ENCODE peak calls at places on chromosome 1, in nine cellular contexts. One of them, this sample, is unnamed.
A peak's percentile ranks its signal among the peaks of the same experiment; 100 is the strongest.

GRCh38 chr1:27936370-27936769 is 1.6 kb downstream of the SMPDL3B start:
- DNase-seq in activated CD4-positive, alpha-beta T cell treated with anti-CD3 and anti-CD28 coated beads, Interleukin-2, amount 10 ng/mL, durations not matched to agents 7 days and 5 days: no peak
- DNase-seq in activated T-cell treated with anti-CD3 and anti-CD28 coated beads, Interleukin-2, amount 50 U/mL, for 72 hours: no peak
- DNase-seq in COLO829: no peak
- DNase-seq in lung microvascular endothelial cell: no peak
- DNase-seq in stimulated activated CD4-positive, alpha-beta T cell treated with anti-CD3 and anti-CD28 coated beads, Interleukin-4, amount 100 ng/mL, for 48 hours: no peak
- DNase-seq in NCI-H345: no peak
- DNase-seq in NCI-H146: no peak
- DNase-seq in effector CD4-positive, alpha-beta T cell: no peak
- DNase-seq in this sample: no peak

GRCh38 chr1:33298623-33299277 is 22.1 kb downstream of the A3GALT2 start:
- DNase-seq in stimulated activated CD4-positive, alpha-beta T cell treated with anti-CD3 and anti-CD28 coated beads, Interleukin-4, amount 100 ng/mL, for 48 hours: peak; percentile 55
- DNase-seq in activated CD4-positive, alpha-beta T cell treated with anti-CD3 and anti-CD28 coated beads, Interleukin-2, amount 10 ng/mL, durations not matched to agents 7 days and 5 days: peak; percentile 68
- DNase-seq in lung microvascular endothelial cell: peak; percentile 69
- DNase-seq in NCI-H345: peak; percentile 39
- DNase-seq in COLO829: peak; percentile 43
- DNase-seq in activated T-cell treated with anti-CD3 and anti-CD28 coated beads, Interleukin-2, amount 50 U/mL, for 72 hours: peak; percentile 67
- DNase-seq in NCI-H146: peak; percentile 30
- DNase-seq in effector CD4-positive, alpha-beta T cell: peak; percentile 29
- DNase-seq in this sample: peak; percentile 85

GRCh38 chr1:11629626-11630025 is 24.6 kb downstream of the FBXO2 start:
- DNase-seq in effector CD4-positive, alpha-beta T cell: no peak
- DNase-seq in NCI-H345: no peak
- DNase-seq in activated T-cell treated with anti-CD3 and anti-CD28 coated beads, Interleukin-2, amount 50 U/mL, for 72 hours: no peak
- DNase-seq in activated CD4-positive, alpha-beta T cell treated with anti-CD3 and anti-CD28 coated beads, Interleukin-2, amount 10 ng/mL, durations not matched to agents 7 days and 5 days: no peak
- DNase-seq in stimulated activated CD4-positive, alpha-beta T cell treated with anti-CD3 and anti-CD28 coated beads, Interleukin-4, amount 100 ng/mL, for 48 hours: no peak
- DNase-seq in lung microvascular endothelial cell: no peak
- DNase-seq in NCI-H146: no peak
- DNase-seq in COLO829: no peak
- DNase-seq in this sample: no peak

GRCh38 chr1:59831529-59831928 is 16.8 kb downstream of the HOOK1 start:
- DNase-seq in COLO829: no peak
- DNase-seq in NCI-H146: no peak
- DNase-seq in NCI-H345: no peak
- DNase-seq in activated CD4-positive, alpha-beta T cell treated with anti-CD3 and anti-CD28 coated beads, Interleukin-2, amount 10 ng/mL, durations not matched to agents 7 days and 5 days: no peak
- DNase-seq in effector CD4-positive, alpha-beta T cell: no peak
- DNase-seq in activated T-cell treated with anti-CD3 and anti-CD28 coated beads, Interleukin-2, amount 50 U/mL, for 72 hours: no peak
- DNase-seq in lung microvascular endothelial cell: no peak
- DNase-seq in stimulated activated CD4-positive, alpha-beta T cell treated with anti-CD3 and anti-CD28 coated beads, Interleukin-4, amount 100 ng/mL, for 48 hours: no peak
- DNase-seq in this sample: no peak

GRCh38 chr1:175207971-175208370 is 15.4 kb upstream of the KIAA0040 start:
- DNase-seq in COLO829: no peak
- DNase-seq in activated CD4-positive, alpha-beta T cell treated with anti-CD3 and anti-CD28 coated beads, Interleukin-2, amount 10 ng/mL, durations not matched to agents 7 days and 5 days: no peak
- DNase-seq in effector CD4-positive, alpha-beta T cell: no peak
- DNase-seq in activated T-cell treated with anti-CD3 and anti-CD28 coated beads, Interleukin-2, amount 50 U/mL, for 72 hours: no peak
- DNase-seq in NCI-H345: peak; percentile 37
- DNase-seq in stimulated activated CD4-positive, alpha-beta T cell treated with anti-CD3 and anti-CD28 coated beads, Interleukin-4, amount 100 ng/mL, for 48 hours: no peak
- DNase-seq in NCI-H146: no peak
- DNase-seq in lung microvascular endothelial cell: no peak
- DNase-seq in this sample: no peak

GRCh38 chr1:10975567-10976326 is 36.7 kb upstream of the TARDBP start:
- DNase-seq in NCI-H345: no peak
- DNase-seq in NCI-H146: no peak
- DNase-seq in lung microvascular endothelial cell: peak; percentile 52
- DNase-seq in stimulated activated CD4-positive, alpha-beta T cell treated with anti-CD3 and anti-CD28 coated beads, Interleukin-4, amount 100 ng/mL, for 48 hours: no peak
- DNase-seq in effector CD4-positive, alpha-beta T cell: no peak
- DNase-seq in COLO829: peak; percentile 55
- DNase-seq in activated T-cell treated with anti-CD3 and anti-CD28 coated beads, Interleukin-2, amount 50 U/mL, for 72 hours: no peak
- DNase-seq in activated CD4-positive, alpha-beta T cell treated with anti-CD3 and anti-CD28 coated beads, Interleukin-2, amount 10 ng/mL, durations not matched to agents 7 days and 5 days: no peak
- DNase-seq in this sample: no peak

GRCh38 chr1:70288171-70288570 is 66.4 kb downstream of the ANKRD13C start:
- DNase-seq in NCI-H146: no peak
- DNase-seq in activated T-cell treated with anti-CD3 and anti-CD28 coated beads, Interleukin-2, amount 50 U/mL, for 72 hours: no peak
- DNase-seq in lung microvascular endothelial cell: no peak
- DNase-seq in COLO829: no peak
- DNase-seq in activated CD4-positive, alpha-beta T cell treated with anti-CD3 and anti-CD28 coated beads, Interleukin-2, amount 10 ng/mL, durations not matched to agents 7 days and 5 days: no peak
- DNase-seq in NCI-H345: no peak
- DNase-seq in stimulated activated CD4-positive, alpha-beta T cell treated with anti-CD3 and anti-CD28 coated beads, Interleukin-4, amount 100 ng/mL, for 48 hours: no peak
- DNase-seq in effector CD4-positive, alpha-beta T cell: no peak
- DNase-seq in this sample: no peak

GRCh38 chr1:228803421-228803820 is 68.1 kb downstream of the RHOU start:
- DNase-seq in effector CD4-positive, alpha-beta T cell: no peak
- DNase-seq in activated T-cell treated with anti-CD3 and anti-CD28 coated beads, Interleukin-2, amount 50 U/mL, for 72 hours: no peak
- DNase-seq in lung microvascular endothelial cell: no peak
- DNase-seq in activated CD4-positive, alpha-beta T cell treated with anti-CD3 and anti-CD28 coated beads, Interleukin-2, amount 10 ng/mL, durations not matched to agents 7 days and 5 days: no peak
- DNase-seq in stimulated activated CD4-positive, alpha-beta T cell treated with anti-CD3 and anti-CD28 coated beads, Interleukin-4, amount 100 ng/mL, for 48 hours: no peak
- DNase-seq in COLO829: no peak
- DNase-seq in NCI-H345: no peak
- DNase-seq in NCI-H146: no peak
- DNase-seq in this sample: no peak

GRCh38 chr1:228299211-228299610 is 91.4 kb downstream of the OBSCN start:
- DNase-seq in COLO829: no peak
- DNase-seq in NCI-H345: no peak
- DNase-seq in activated T-cell treated with anti-CD3 and anti-CD28 coated beads, Interleukin-2, amount 50 U/mL, for 72 hours: no peak
- DNase-seq in stimulated activated CD4-positive, alpha-beta T cell treated with anti-CD3 and anti-CD28 coated beads, Interleukin-4, amount 100 ng/mL, for 48 hours: no peak
- DNase-seq in activated CD4-positive, alpha-beta T cell treated with anti-CD3 and anti-CD28 coated beads, Interleukin-2, amount 10 ng/mL, durations not matched to agents 7 days and 5 days: no peak
- DNase-seq in lung microvascular endothelial cell: no peak
- DNase-seq in effector CD4-positive, alpha-beta T cell: no peak
- DNase-seq in NCI-H146: no peak
- DNase-seq in this sample: no peak

GRCh38 chr1:50969611-50970507 is at the start of gene CDKN2C:
- DNase-seq in stimulated activated CD4-positive, alpha-beta T cell treated with anti-CD3 and anti-CD28 coated beads, Interleukin-4, amount 100 ng/mL, for 48 hours: peak; percentile 24
- DNase-seq in activated CD4-positive, alpha-beta T cell treated with anti-CD3 and anti-CD28 coated beads, Interleukin-2, amount 10 ng/mL, durations not matched to agents 7 days and 5 days: peak; percentile 75
- DNase-seq in NCI-H345: peak; percentile 89
- DNase-seq in lung microvascular endothelial cell: peak; percentile 82
- DNase-seq in COLO829: no peak
- DNase-seq in NCI-H146: peak; percentile 84
- DNase-seq in effector CD4-positive, alpha-beta T cell: peak; percentile 56
- DNase-seq in activated T-cell treated with anti-CD3 and anti-CD28 coated beads, Interleukin-2, amount 50 U/mL, for 72 hours: peak; percentile 55
- DNase-seq in this sample: peak; percentile 60

GRCh38 chr1:53704304-53704703 is 34.7 kb downstream of the GLIS1 start:
- DNase-seq in stimulated activated CD4-positive, alpha-beta T cell treated with anti-CD3 and anti-CD28 coated beads, Interleukin-4, amount 100 ng/mL, for 48 hours: no peak
- DNase-seq in activated CD4-positive, alpha-beta T cell treated with anti-CD3 and anti-CD28 coated beads, Interleukin-2, amount 10 ng/mL, durations not matched to agents 7 days and 5 days: no peak
- DNase-seq in effector CD4-positive, alpha-beta T cell: no peak
- DNase-seq in lung microvascular endothelial cell: no peak
- DNase-seq in NCI-H146: no peak
- DNase-seq in NCI-H345: no peak
- DNase-seq in COLO829: no peak
- DNase-seq in activated T-cell treated with anti-CD3 and anti-CD28 coated beads, Interleukin-2, amount 50 U/mL, for 72 hours: no peak
- DNase-seq in this sample: no peak

GRCh38 chr1:212070720-212071302 is 35.3 kb downstream of the DTL start:
- DNase-seq in NCI-H345: no peak
- DNase-seq in activated CD4-positive, alpha-beta T cell treated with anti-CD3 and anti-CD28 coated beads, Interleukin-2, amount 10 ng/mL, durations not matched to agents 7 days and 5 days: no peak
- DNase-seq in stimulated activated CD4-positive, alpha-beta T cell treated with anti-CD3 and anti-CD28 coated beads, Interleukin-4, amount 100 ng/mL, for 48 hours: no peak
- DNase-seq in NCI-H146: peak; percentile 16
- DNase-seq in COLO829: peak; percentile 53
- DNase-seq in effector CD4-positive, alpha-beta T cell: no peak
- DNase-seq in activated T-cell treated with anti-CD3 and anti-CD28 coated beads, Interleukin-2, amount 50 U/mL, for 72 hours: no peak
- DNase-seq in lung microvascular endothelial cell: peak; percentile 75
- DNase-seq in this sample: peak; percentile 27

GRCh38 chr1:156705321-156705917 is at the start of gene CRABP2:
- DNase-seq in NCI-H345: no peak
- DNase-seq in activated T-cell treated with anti-CD3 and anti-CD28 coated beads, Interleukin-2, amount 50 U/mL, for 72 hours: peak; percentile 29
- DNase-seq in COLO829: no peak
- DNase-seq in activated CD4-positive, alpha-beta T cell treated with anti-CD3 and anti-CD28 coated beads, Interleukin-2, amount 10 ng/mL, durations not matched to agents 7 days and 5 days: no peak
- DNase-seq in NCI-H146: peak; percentile 38
- DNase-seq in lung microvascular endothelial cell: no peak
- DNase-seq in stimulated activated CD4-positive, alpha-beta T cell treated with anti-CD3 and anti-CD28 coated beads, Interleukin-4, amount 100 ng/mL, for 48 hours: no peak
- DNase-seq in effector CD4-positive, alpha-beta T cell: peak; percentile 26
- DNase-seq in this sample: peak; percentile 53

GRCh38 chr1:61337981-61338848 is 255.9 kb downstream of the NFIA start:
- DNase-seq in activated T-cell treated with anti-CD3 and anti-CD28 coated beads, Interleukin-2, amount 50 U/mL, for 72 hours: no peak
- DNase-seq in NCI-H345: peak; percentile 74
- DNase-seq in NCI-H146: peak; percentile 4
- DNase-seq in COLO829: peak; percentile 80
- DNase-seq in activated CD4-positive, alpha-beta T cell treated with anti-CD3 and anti-CD28 coated beads, Interleukin-2, amount 10 ng/mL, durations not matched to agents 7 days and 5 days: no peak
- DNase-seq in lung microvascular endothelial cell: peak; percentile 91
- DNase-seq in effector CD4-positive, alpha-beta T cell: no peak
- DNase-seq in stimulated activated CD4-positive, alpha-beta T cell treated with anti-CD3 and anti-CD28 coated beads, Interleukin-4, amount 100 ng/mL, for 48 hours: no peak
- DNase-seq in this sample: no peak

GRCh38 chr1:25050165-25050564 is 120.1 kb upstream of the RUNX3 start:
- DNase-seq in activated CD4-positive, alpha-beta T cell treated with anti-CD3 and anti-CD28 coated beads, Interleukin-2, amount 10 ng/mL, durations not matched to agents 7 days and 5 days: no peak
- DNase-seq in NCI-H146: peak; percentile 32
- DNase-seq in effector CD4-positive, alpha-beta T cell: no peak
- DNase-seq in lung microvascular endothelial cell: no peak
- DNase-seq in stimulated activated CD4-positive, alpha-beta T cell treated with anti-CD3 and anti-CD28 coated beads, Interleukin-4, amount 100 ng/mL, for 48 hours: no peak
- DNase-seq in NCI-H345: no peak
- DNase-seq in COLO829: no peak
- DNase-seq in activated T-cell treated with anti-CD3 and anti-CD28 coated beads, Interleukin-2, amount 50 U/mL, for 72 hours: no peak
- DNase-seq in this sample: no peak

GRCh38 chr1:108524676-108525075 is 35.2 kb upstream of the EEIG2 start:
- DNase-seq in stimulated activated CD4-positive, alpha-beta T cell treated with anti-CD3 and anti-CD28 coated beads, Interleukin-4, amount 100 ng/mL, for 48 hours: no peak
- DNase-seq in activated T-cell treated with anti-CD3 and anti-CD28 coated beads, Interleukin-2, amount 50 U/mL, for 72 hours: no peak
- DNase-seq in COLO829: no peak
- DNase-seq in NCI-H345: no peak
- DNase-seq in lung microvascular endothelial cell: no peak
- DNase-seq in effector CD4-positive, alpha-beta T cell: no peak
- DNase-seq in activated CD4-positive, alpha-beta T cell treated with anti-CD3 and anti-CD28 coated beads, Interleukin-2, amount 10 ng/mL, durations not matched to agents 7 days and 5 days: no peak
- DNase-seq in NCI-H146: no peak
- DNase-seq in this sample: no peak

GRCh38 chr1:99956755-99957154 is 13.0 kb upstream of the SLC35A3 start:
- DNase-seq in effector CD4-positive, alpha-beta T cell: no peak
- DNase-seq in NCI-H345: no peak
- DNase-seq in activated CD4-positive, alpha-beta T cell treated with anti-CD3 and anti-CD28 coated beads, Interleukin-2, amount 10 ng/mL, durations not matched to agents 7 days and 5 days: no peak
- DNase-seq in stimulated activated CD4-positive, alpha-beta T cell treated with anti-CD3 and anti-CD28 coated beads, Interleukin-4, amount 100 ng/mL, for 48 hours: no peak
- DNase-seq in activated T-cell treated with anti-CD3 and anti-CD28 coated beads, Interleukin-2, amount 50 U/mL, for 72 hours: no peak
- DNase-seq in NCI-H146: no peak
- DNase-seq in COLO829: no peak
- DNase-seq in lung microvascular endothelial cell: peak; percentile 58
- DNase-seq in this sample: no peak

GRCh38 chr1:228010921-228011320 is 4.1 kb downstream of the WNT3A start:
- DNase-seq in effector CD4-positive, alpha-beta T cell: no peak
- DNase-seq in lung microvascular endothelial cell: no peak
- DNase-seq in activated CD4-positive, alpha-beta T cell treated with anti-CD3 and anti-CD28 coated beads, Interleukin-2, amount 10 ng/mL, durations not matched to agents 7 days and 5 days: no peak
- DNase-seq in NCI-H146: no peak
- DNase-seq in stimulated activated CD4-positive, alpha-beta T cell treated with anti-CD3 and anti-CD28 coated beads, Interleukin-4, amount 100 ng/mL, for 48 hours: no peak
- DNase-seq in COLO829: no peak
- DNase-seq in NCI-H345: no peak
- DNase-seq in activated T-cell treated with anti-CD3 and anti-CD28 coated beads, Interleukin-2, amount 50 U/mL, for 72 hours: no peak
- DNase-seq in this sample: no peak

GRCh38 chr1:209601809-209602657 is 18.5 kb downstream of the CAMK1G start:
- DNase-seq in lung microvascular endothelial cell: peak; percentile 57
- DNase-seq in activated T-cell treated with anti-CD3 and anti-CD28 coated beads, Interleukin-2, amount 50 U/mL, for 72 hours: peak; percentile 34
- DNase-seq in stimulated activated CD4-positive, alpha-beta T cell treated with anti-CD3 and anti-CD28 coated beads, Interleukin-4, amount 100 ng/mL, for 48 hours: peak; percentile 22
- DNase-seq in effector CD4-positive, alpha-beta T cell: no peak
- DNase-seq in NCI-H146: no peak
- DNase-seq in COLO829: peak; percentile 83
- DNase-seq in NCI-H345: peak; percentile 19
- DNase-seq in activated CD4-positive, alpha-beta T cell treated with anti-CD3 and anti-CD28 coated beads, Interleukin-2, amount 10 ng/mL, durations not matched to agents 7 days and 5 days: peak; percentile 51
- DNase-seq in this sample: no peak

GRCh38 chr1:201656670-201657032 is 117.7 kb downstream of the NAV1 start:
- DNase-seq in COLO829: no peak
- DNase-seq in activated T-cell treated with anti-CD3 and anti-CD28 coated beads, Interleukin-2, amount 50 U/mL, for 72 hours: no peak
- DNase-seq in effector CD4-positive, alpha-beta T cell: no peak
- DNase-seq in stimulated activated CD4-positive, alpha-beta T cell treated with anti-CD3 and anti-CD28 coated beads, Interleukin-4, amount 100 ng/mL, for 48 hours: no peak
- DNase-seq in NCI-H146: no peak
- DNase-seq in activated CD4-positive, alpha-beta T cell treated with anti-CD3 and anti-CD28 coated beads, Interleukin-2, amount 10 ng/mL, durations not matched to agents 7 days and 5 days: no peak
- DNase-seq in lung microvascular endothelial cell: no peak
- DNase-seq in NCI-H345: peak; percentile 71
- DNase-seq in this sample: no peak

GRCh38 chr1:170162385-170163226 is 16.8 kb downstream of the NTMT2 start:
- DNase-seq in NCI-H345: no peak
- DNase-seq in lung microvascular endothelial cell: peak; percentile 3
- DNase-seq in COLO829: peak; percentile 92
- DNase-seq in effector CD4-positive, alpha-beta T cell: no peak
- DNase-seq in NCI-H146: no peak
- DNase-seq in stimulated activated CD4-positive, alpha-beta T cell treated with anti-CD3 and anti-CD28 coated beads, Interleukin-4, amount 100 ng/mL, for 48 hours: no peak
- DNase-seq in activated T-cell treated with anti-CD3 and anti-CD28 coated beads, Interleukin-2, amount 50 U/mL, for 72 hours: no peak
- DNase-seq in activated CD4-positive, alpha-beta T cell treated with anti-CD3 and anti-CD28 coated beads, Interleukin-2, amount 10 ng/mL, durations not matched to agents 7 days and 5 days: no peak
- DNase-seq in this sample: no peak

GRCh38 chr1:204591473-204592090 is 75.4 kb downstream of the MDM4 start:
- DNase-seq in stimulated activated CD4-positive, alpha-beta T cell treated with anti-CD3 and anti-CD28 coated beads, Interleukin-4, amount 100 ng/mL, for 48 hours: no peak
- DNase-seq in COLO829: peak; percentile 18
- DNase-seq in activated T-cell treated with anti-CD3 and anti-CD28 coated beads, Interleukin-2, amount 50 U/mL, for 72 hours: no peak
- DNase-seq in activated CD4-positive, alpha-beta T cell treated with anti-CD3 and anti-CD28 coated beads, Interleukin-2, amount 10 ng/mL, durations not matched to agents 7 days and 5 days: no peak
- DNase-seq in NCI-H146: no peak
- DNase-seq in effector CD4-positive, alpha-beta T cell: no peak
- DNase-seq in NCI-H345: no peak
- DNase-seq in lung microvascular endothelial cell: peak; percentile 26
- DNase-seq in this sample: no peak

GRCh38 chr1:177969825-177970371 is at the start of gene SEC16B:
- DNase-seq in NCI-H146: no peak
- DNase-seq in activated T-cell treated with anti-CD3 and anti-CD28 coated beads, Interleukin-2, amount 50 U/mL, for 72 hours: no peak
- DNase-seq in NCI-H345: no peak
- DNase-seq in activated CD4-positive, alpha-beta T cell treated with anti-CD3 and anti-CD28 coated beads, Interleukin-2, amount 10 ng/mL, durations not matched to agents 7 days and 5 days: no peak
- DNase-seq in stimulated activated CD4-positive, alpha-beta T cell treated with anti-CD3 and anti-CD28 coated beads, Interleukin-4, amount 100 ng/mL, for 48 hours: no peak
- DNase-seq in lung microvascular endothelial cell: no peak
- DNase-seq in COLO829: no peak
- DNase-seq in effector CD4-positive, alpha-beta T cell: no peak
- DNase-seq in this sample: no peak

GRCh38 chr1:211607752-211608478 is 29.0 kb upstream of the SLC30A1 start:
- DNase-seq in activated CD4-positive, alpha-beta T cell treated with anti-CD3 and anti-CD28 coated beads, Interleukin-2, amount 10 ng/mL, durations not matched to agents 7 days and 5 days: no peak
- DNase-seq in NCI-H146: no peak
- DNase-seq in COLO829: no peak
- DNase-seq in NCI-H345: no peak
- DNase-seq in effector CD4-positive, alpha-beta T cell: no peak
- DNase-seq in stimulated activated CD4-positive, alpha-beta T cell treated with anti-CD3 and anti-CD28 coated beads, Interleukin-4, amount 100 ng/mL, for 48 hours: no peak
- DNase-seq in lung microvascular endothelial cell: no peak
- DNase-seq in activated T-cell treated with anti-CD3 and anti-CD28 coated beads, Interleukin-2, amount 50 U/mL, for 72 hours: no peak
- DNase-seq in this sample: no peak

This sample was measured in GM13977.